ENCODE peak calls at places on chromosomes 12 and 14, in nine cellular contexts. One of them, this sample, is unnamed.

GRCh38 chr12:110791589-110791988 is 48.9 kb upstream of the PPP1CC start:
- DNase-seq in choroid plexus epithelial cell: no peak
- DNase-seq in SK-N-SH: no peak
- DNase-seq in heart left ventricle: no peak
- DNase-seq in CD8-positive, alpha-beta T cell: no peak
- DNase-seq in CD4-positive, alpha-beta T cell: no peak
- DNase-seq in type B pancreatic cell: no peak
- DNase-seq in fibroblast of mammary gland: peak
- DNase-seq in brain microvascular endothelial cell: no peak
- DNase-seq in this sample: no peak

GRCh38 chr12:13950502-13950901 is 30.9 kb downstream of the GRIN2B start:
- DNase-seq in heart left ventricle: no peak
- DNase-seq in CD8-positive, alpha-beta T cell: no peak
- DNase-seq in fibroblast of mammary gland: no peak
- DNase-seq in brain microvascular endothelial cell: no peak
- DNase-seq in type B pancreatic cell: no peak
- DNase-seq in SK-N-SH: no peak
- DNase-seq in choroid plexus epithelial cell: no peak
- DNase-seq in CD4-positive, alpha-beta T cell: no peak
- DNase-seq in this sample: no peak

GRCh38 chr12:7935773-7936581 is at the start of gene SLC2A3:
- DNase-seq in fibroblast of mammary gland: peak
- DNase-seq in heart left ventricle: peak
- DNase-seq in SK-N-SH: peak
- DNase-seq in brain microvascular endothelial cell: peak
- DNase-seq in CD4-positive, alpha-beta T cell: peak
- DNase-seq in CD8-positive, alpha-beta T cell: peak
- DNase-seq in type B pancreatic cell: no peak
- DNase-seq in choroid plexus epithelial cell: peak
- DNase-seq in this sample: peak

GRCh38 chr12:50922820-50923219 is 29.5 kb upstream of the HIGD1C start:
- DNase-seq in type B pancreatic cell: no peak
- DNase-seq in brain microvascular endothelial cell: no peak
- DNase-seq in fibroblast of mammary gland: peak
- DNase-seq in CD4-positive, alpha-beta T cell: no peak
- DNase-seq in heart left ventricle: no peak
- DNase-seq in choroid plexus epithelial cell: peak
- DNase-seq in SK-N-SH: peak
- DNase-seq in CD8-positive, alpha-beta T cell: no peak
- DNase-seq in this sample: peak

GRCh38 chr12:1362143-1362542 is 232.2 kb downstream of the FBXL14 start:
- DNase-seq in fibroblast of mammary gland: no peak
- DNase-seq in type B pancreatic cell: no peak
- DNase-seq in CD4-positive, alpha-beta T cell: no peak
- DNase-seq in heart left ventricle: no peak
- DNase-seq in brain microvascular endothelial cell: no peak
- DNase-seq in CD8-positive, alpha-beta T cell: no peak
- DNase-seq in choroid plexus epithelial cell: no peak
- DNase-seq in SK-N-SH: no peak
- DNase-seq in this sample: no peak

GRCh38 chr12:6333566-6333965 is 8.3 kb downstream of the TNFRSF1A start:
- DNase-seq in SK-N-SH: no peak
- DNase-seq in fibroblast of mammary gland: peak
- DNase-seq in choroid plexus epithelial cell: peak
- DNase-seq in brain microvascular endothelial cell: peak
- DNase-seq in heart left ventricle: no peak
- DNase-seq in type B pancreatic cell: no peak
- DNase-seq in CD4-positive, alpha-beta T cell: no peak
- DNase-seq in CD8-positive, alpha-beta T cell: no peak
- DNase-seq in this sample: no peak

GRCh38 chr12:39467432-39467870 is 24.5 kb upstream of the KIF21A start:
- DNase-seq in heart left ventricle: no peak
- DNase-seq in CD4-positive, alpha-beta T cell: no peak
- DNase-seq in brain microvascular endothelial cell: no peak
- DNase-seq in fibroblast of mammary gland: peak
- DNase-seq in SK-N-SH: no peak
- DNase-seq in choroid plexus epithelial cell: peak
- DNase-seq in type B pancreatic cell: no peak
- DNase-seq in CD8-positive, alpha-beta T cell: no peak
- DNase-seq in this sample: no peak

GRCh38 chr12:124294686-124295315 is at the start of gene RFLNA:
- DNase-seq in CD8-positive, alpha-beta T cell: no peak
- DNase-seq in SK-N-SH: peak
- DNase-seq in heart left ventricle: no peak
- DNase-seq in brain microvascular endothelial cell: no peak
- DNase-seq in type B pancreatic cell: no peak
- DNase-seq in fibroblast of mammary gland: no peak
- DNase-seq in CD4-positive, alpha-beta T cell: no peak
- DNase-seq in choroid plexus epithelial cell: no peak
- DNase-seq in this sample: no peak

GRCh38 chr12:94561943-94562411 is 88.4 kb downstream of the TMCC3 start:
- DNase-seq in type B pancreatic cell: no peak
- DNase-seq in CD8-positive, alpha-beta T cell: no peak
- DNase-seq in brain microvascular endothelial cell: no peak
- DNase-seq in SK-N-SH: peak
- DNase-seq in CD4-positive, alpha-beta T cell: no peak
- DNase-seq in heart left ventricle: peak
- DNase-seq in fibroblast of mammary gland: no peak
- DNase-seq in choroid plexus epithelial cell: no peak
- DNase-seq in this sample: no peak

GRCh38 chr14:93629636-93630035 is 158.6 kb downstream of the PRIMA1 start:
- DNase-seq in type B pancreatic cell: no peak
- DNase-seq in SK-N-SH: no peak
- DNase-seq in CD8-positive, alpha-beta T cell: no peak
- DNase-seq in CD4-positive, alpha-beta T cell: no peak
- DNase-seq in choroid plexus epithelial cell: no peak
- DNase-seq in fibroblast of mammary gland: no peak
- DNase-seq in heart left ventricle: no peak
- DNase-seq in brain microvascular endothelial cell: no peak
- DNase-seq in this sample: no peak

GRCh38 chr12:30989754-30990153 is 63.2 kb downstream of the TSPAN11 start:
- DNase-seq in SK-N-SH: peak
- DNase-seq in CD8-positive, alpha-beta T cell: no peak
- DNase-seq in type B pancreatic cell: no peak
- DNase-seq in heart left ventricle: peak
- DNase-seq in brain microvascular endothelial cell: no peak
- DNase-seq in fibroblast of mammary gland: no peak
- DNase-seq in choroid plexus epithelial cell: peak
- DNase-seq in CD4-positive, alpha-beta T cell: no peak
- DNase-seq in this sample: no peak

GRCh38 chr12:115508990-115509389 is 768.5 kb downstream of the MED13L start:
- DNase-seq in type B pancreatic cell: no peak
- DNase-seq in brain microvascular endothelial cell: no peak
- DNase-seq in heart left ventricle: no peak
- DNase-seq in choroid plexus epithelial cell: no peak
- DNase-seq in fibroblast of mammary gland: no peak
- DNase-seq in CD4-positive, alpha-beta T cell: no peak
- DNase-seq in CD8-positive, alpha-beta T cell: no peak
- DNase-seq in SK-N-SH: no peak
- DNase-seq in this sample: no peak

GRCh38 chr12:115506822-115507629 is 770.5 kb downstream of the MED13L start:
- DNase-seq in heart left ventricle: no peak
- DNase-seq in CD4-positive, alpha-beta T cell: no peak
- DNase-seq in fibroblast of mammary gland: peak
- DNase-seq in brain microvascular endothelial cell: no peak
- DNase-seq in choroid plexus epithelial cell: no peak
- DNase-seq in type B pancreatic cell: no peak
- DNase-seq in CD8-positive, alpha-beta T cell: no peak
- DNase-seq in SK-N-SH: no peak
- DNase-seq in this sample: no peak

GRCh38 chr12:115511305-115511704 is 766.2 kb downstream of the MED13L start:
- DNase-seq in fibroblast of mammary gland: no peak
- DNase-seq in SK-N-SH: no peak
- DNase-seq in choroid plexus epithelial cell: no peak
- DNase-seq in CD4-positive, alpha-beta T cell: no peak
- DNase-seq in brain microvascular endothelial cell: no peak
- DNase-seq in type B pancreatic cell: no peak
- DNase-seq in heart left ventricle: no peak
- DNase-seq in CD8-positive, alpha-beta T cell: no peak
- DNase-seq in this sample: no peak

GRCh38 chr12:115504241-115504941 is 773.1 kb downstream of the MED13L start:
- DNase-seq in fibroblast of mammary gland: no peak
- DNase-seq in heart left ventricle: peak
- DNase-seq in choroid plexus epithelial cell: no peak
- DNase-seq in SK-N-SH: no peak
- DNase-seq in type B pancreatic cell: no peak
- DNase-seq in brain microvascular endothelial cell: no peak
- DNase-seq in CD8-positive, alpha-beta T cell: no peak
- DNase-seq in CD4-positive, alpha-beta T cell: no peak
- DNase-seq in this sample: no peak

GRCh38 chr12:115507951-115508722 is 769.4 kb downstream of the MED13L start:
- DNase-seq in CD4-positive, alpha-beta T cell: no peak
- DNase-seq in fibroblast of mammary gland: no peak
- DNase-seq in brain microvascular endothelial cell: no peak
- DNase-seq in heart left ventricle: peak
- DNase-seq in SK-N-SH: no peak
- DNase-seq in type B pancreatic cell: no peak
- DNase-seq in CD8-positive, alpha-beta T cell: no peak
- DNase-seq in choroid plexus epithelial cell: no peak
- DNase-seq in this sample: no peak
- TF ChIP-seq CTCF in CD4-positive, alpha-beta T cell: no peak
- TF ChIP-seq CTCF in fibroblast of mammary gland: no peak
- TF ChIP-seq CTCF in brain microvascular endothelial cell: no peak
- TF ChIP-seq CTCF in heart left ventricle: no peak
- TF ChIP-seq CTCF in SK-N-SH: no peak
- TF ChIP-seq CTCF in type B pancreatic cell: no peak
- TF ChIP-seq CTCF in CD8-positive, alpha-beta T cell: no peak
- TF ChIP-seq CTCF in choroid plexus epithelial cell: no peak
- TF ChIP-seq CTCF in this sample: no peak

GRCh38 chr12:9378430-9378835 is 170.2 kb upstream of the PZP start:
- DNase-seq in SK-N-SH: peak
- DNase-seq in choroid plexus epithelial cell: peak
- DNase-seq in type B pancreatic cell: no peak
- DNase-seq in brain microvascular endothelial cell: no peak
- DNase-seq in heart left ventricle: no peak
- DNase-seq in CD4-positive, alpha-beta T cell: no peak
- DNase-seq in fibroblast of mammary gland: no peak
- DNase-seq in CD8-positive, alpha-beta T cell: no peak
- DNase-seq in this sample: no peak
- TF ChIP-seq CTCF in SK-N-SH: peak
- TF ChIP-seq CTCF in choroid plexus epithelial cell: peak
- TF ChIP-seq CTCF in type B pancreatic cell: peak
- TF ChIP-seq CTCF in brain microvascular endothelial cell: peak
- TF ChIP-seq CTCF in heart left ventricle: peak
- TF ChIP-seq CTCF in CD4-positive, alpha-beta T cell: peak
- TF ChIP-seq CTCF in fibroblast of mammary gland: peak
- TF ChIP-seq CTCF in CD8-positive, alpha-beta T cell: no peak
- TF ChIP-seq CTCF in this sample: peak

GRCh38 chr12:103401421-103401820 is 94.3 kb downstream of the C12orf42 start:
- DNase-seq in CD8-positive, alpha-beta T cell: no peak
- DNase-seq in heart left ventricle: no peak
- DNase-seq in choroid plexus epithelial cell: no peak
- DNase-seq in fibroblast of mammary gland: no peak
- DNase-seq in brain microvascular endothelial cell: no peak
- DNase-seq in SK-N-SH: no peak
- DNase-seq in CD4-positive, alpha-beta T cell: no peak
- DNase-seq in type B pancreatic cell: no peak
- DNase-seq in this sample: no peak
- TF ChIP-seq CTCF in CD8-positive, alpha-beta T cell: no peak
- TF ChIP-seq CTCF in heart left ventricle: no peak
- TF ChIP-seq CTCF in choroid plexus epithelial cell: no peak
- TF ChIP-seq CTCF in fibroblast of mammary gland: no peak
- TF ChIP-seq CTCF in brain microvascular endothelial cell: no peak
- TF ChIP-seq CTCF in SK-N-SH: no peak
- TF ChIP-seq CTCF in CD4-positive, alpha-beta T cell: no peak
- TF ChIP-seq CTCF in type B pancreatic cell: no peak
- TF ChIP-seq CTCF in this sample: no peak

GRCh38 chr12:128267651-128268347 is 829 bp downstream of the TMEM132C start:
- DNase-seq in brain microvascular endothelial cell: no peak
- DNase-seq in SK-N-SH: peak
- DNase-seq in fibroblast of mammary gland: no peak
- DNase-seq in CD4-positive, alpha-beta T cell: no peak
- DNase-seq in CD8-positive, alpha-beta T cell: no peak
- DNase-seq in heart left ventricle: no peak
- DNase-seq in type B pancreatic cell: no peak
- DNase-seq in choroid plexus epithelial cell: no peak
- DNase-seq in this sample: no peak
- TF ChIP-seq CTCF in brain microvascular endothelial cell: no peak
- TF ChIP-seq CTCF in SK-N-SH: no peak
- TF ChIP-seq CTCF in fibroblast of mammary gland: no peak
- TF ChIP-seq CTCF in CD4-positive, alpha-beta T cell: no peak
- TF ChIP-seq CTCF in CD8-positive, alpha-beta T cell: no peak
- TF ChIP-seq CTCF in heart left ventricle: no peak
- TF ChIP-seq CTCF in type B pancreatic cell: peak
- TF ChIP-seq CTCF in choroid plexus epithelial cell: no peak
- TF ChIP-seq CTCF in this sample: no peak

GRCh38 chr12:113643575-113643974 is 171.9 kb upstream of the LHX5 start:
- DNase-seq in type B pancreatic cell: no peak
- DNase-seq in CD4-positive, alpha-beta T cell: no peak
- DNase-seq in heart left ventricle: no peak
- DNase-seq in CD8-positive, alpha-beta T cell: no peak
- DNase-seq in SK-N-SH: no peak
- DNase-seq in fibroblast of mammary gland: no peak
- DNase-seq in brain microvascular endothelial cell: no peak
- DNase-seq in choroid plexus epithelial cell: no peak
- DNase-seq in this sample: no peak
- TF ChIP-seq CTCF in type B pancreatic cell: no peak
- TF ChIP-seq CTCF in CD4-positive, alpha-beta T cell: no peak
- TF ChIP-seq CTCF in heart left ventricle: no peak
- TF ChIP-seq CTCF in CD8-positive, alpha-beta T cell: no peak
- TF ChIP-seq CTCF in SK-N-SH: no peak
- TF ChIP-seq CTCF in fibroblast of mammary gland: no peak
- TF ChIP-seq CTCF in brain microvascular endothelial cell: no peak
- TF ChIP-seq CTCF in choroid plexus epithelial cell: no peak
- TF ChIP-seq CTCF in this sample: no peak

GRCh38 chr12:48980389-48980952 is 2.3 kb downstream of the WNT1 start:
- DNase-seq in CD8-positive, alpha-beta T cell: no peak
- DNase-seq in fibroblast of mammary gland: no peak
- DNase-seq in CD4-positive, alpha-beta T cell: no peak
- DNase-seq in type B pancreatic cell: no peak
- DNase-seq in brain microvascular endothelial cell: no peak
- DNase-seq in heart left ventricle: no peak
- DNase-seq in choroid plexus epithelial cell: no peak
- DNase-seq in SK-N-SH: peak
- DNase-seq in this sample: no peak

GRCh38 chr12:48982397-48983080 is 4.4 kb downstream of the WNT1 start:
- DNase-seq in fibroblast of mammary gland: no peak
- DNase-seq in CD8-positive, alpha-beta T cell: no peak
- DNase-seq in type B pancreatic cell: no peak
- DNase-seq in brain microvascular endothelial cell: no peak
- DNase-seq in choroid plexus epithelial cell: no peak
- DNase-seq in SK-N-SH: no peak
- DNase-seq in CD4-positive, alpha-beta T cell: no peak
- DNase-seq in heart left ventricle: no peak
- DNase-seq in this sample: no peak

GRCh38 chr12:48979602-48980388 is 1.7 kb downstream of the WNT1 start:
- DNase-seq in SK-N-SH: no peak
- DNase-seq in fibroblast of mammary gland: no peak
- DNase-seq in choroid plexus epithelial cell: no peak
- DNase-seq in CD8-positive, alpha-beta T cell: no peak
- DNase-seq in CD4-positive, alpha-beta T cell: peak
- DNase-seq in type B pancreatic cell: no peak
- DNase-seq in brain microvascular endothelial cell: no peak
- DNase-seq in heart left ventricle: no peak
- DNase-seq in this sample: no peak

GRCh38 chr12:48981757-48982157 is 3.6 kb downstream of the WNT1 start:
- DNase-seq in CD4-positive, alpha-beta T cell: no peak
- DNase-seq in SK-N-SH: no peak
- DNase-seq in heart left ventricle: no peak
- DNase-seq in brain microvascular endothelial cell: no peak
- DNase-seq in fibroblast of mammary gland: no peak
- DNase-seq in CD8-positive, alpha-beta T cell: no peak
- DNase-seq in type B pancreatic cell: no peak
- DNase-seq in choroid plexus epithelial cell: no peak
- DNase-seq in this sample: no peak

GRCh38 chr12:48980953-48981756 is 3.0 kb downstream of the WNT1 start:
- DNase-seq in CD4-positive, alpha-beta T cell: peak
- DNase-seq in choroid plexus epithelial cell: no peak
- DNase-seq in fibroblast of mammary gland: no peak
- DNase-seq in type B pancreatic cell: no peak
- DNase-seq in CD8-positive, alpha-beta T cell: no peak
- DNase-seq in heart left ventricle: no peak
- DNase-seq in brain microvascular endothelial cell: no peak
- DNase-seq in SK-N-SH: peak
- DNase-seq in this sample: no peak
- TF ChIP-seq CTCF in CD4-positive, alpha-beta T cell: no peak
- TF ChIP-seq CTCF in choroid plexus epithelial cell: no peak
- TF ChIP-seq CTCF in fibroblast of mammary gland: no peak
- TF ChIP-seq CTCF in type B pancreatic cell: peak
- TF ChIP-seq CTCF in CD8-positive, alpha-beta T cell: no peak
- TF ChIP-seq CTCF in heart left ventricle: no peak
- TF ChIP-seq CTCF in brain microvascular endothelial cell: peak
- TF ChIP-seq CTCF in SK-N-SH: peak
- TF ChIP-seq CTCF in this sample: peak

This sample was measured in osteocyte.